ENCODE peak calls at places on chromosome 22, in seven cellular contexts. O is EL; B is CD4-positive, alpha-beta T cell; X is mucosa of descending colon; I is amygdala; P is RPMI8226; T is M059J. Y is an unnamed sample.

GRCh38 chr22:43110927-43111623 is 525 bp downstream of the BIK start:
- DNase-seq in O (no peak), B (peak), X (peak), I (no peak), P (peak), T (no peak), Y (no peak)

GRCh38 chr22:27620367-27621154 is 181.0 kb downstream of the MN1 start:
- DNase-seq in O (peak), B (no peak), X (no peak), I (no peak), P (no peak), T (peak), Y (no peak)

GRCh38 chr22:26310616-26311015 is 118.4 kb upstream of the ASPHD2 start:
- DNase-seq in O (no peak), B (no peak), X (no peak), I (no peak), P (no peak), T (no peak), Y (no peak)

GRCh38 chr22:38083931-38084631 is at the start of gene SLC16A8:
- DNase-seq in O (no peak), B (no peak), X (no peak), I (no peak), P (no peak), T (no peak), Y (no peak)

GRCh38 chr22:37273126-37273845 is 9.0 kb upstream of the CYTH4 start:
- DNase-seq in O (peak), B (no peak), X (no peak), I (no peak), P (no peak), T (peak), Y (peak)

GRCh38 chr22:39520874-39521857 is 804 bp downstream of the ATF4 start:
- DNase-seq in O (peak), B (peak), X (peak), I (peak), P (peak), T (peak), Y (peak)

GRCh38 chr22:39298194-39298987 is 21.0 kb downstream of the RPL3 start:
- DNase-seq in O (peak), B (no peak), X (no peak), I (no peak), P (peak), T (no peak), Y (no peak)

GRCh38 chr22:37193629-37194191 is 5.7 kb upstream of the C1QTNF6 start:
- DNase-seq in O (peak), B (no peak), X (peak), I (no peak), P (peak), T (peak), Y (peak)

Y was measured in OCI-M1.